ENCODE peak calls at places on chromosomes 16 and 17, in seven cellular contexts. P is NCI-H345; O is AG10803; R is memory B cell; U is Right ventricle myocardium superior; S is hippocampal formation; D is activated CD4-positive, alpha-beta T cell treated with anti-CD3 and anti-CD28 coated beads, Interleukin-2, amount 50 U/mL, for 48 hours. W is an unnamed sample.

GRCh38 chr16:57525761-57526160 is 10.6 kb downstream of the CCDC102A start:
- DNase-seq in P (no peak), O (no peak), R (no peak), U (peak; percentile 27), S (no peak), D (no peak), W (no peak)

GRCh38 chr17:59513934-59514841 is 51.2 kb upstream of the DHX40 start:
- DNase-seq in P (peak; percentile 98), O (peak; percentile 66), R (no peak), U (peak; percentile 93), S (peak; percentile 29), D (no peak), W (peak; percentile 96)

GRCh38 chr16:79651363-79651762 is 50.8 kb upstream of the MAF start:
- DNase-seq in P (no peak), O (peak; percentile 29), R (no peak), U (peak; percentile 61), S (peak; percentile 51), D (no peak), W (no peak)

GRCh38 chr16:85428168-85428898 is 184.8 kb upstream of the GSE1 start:
- DNase-seq in P (no peak), O (no peak), R (peak; percentile 39), U (peak; percentile 67), S (no peak), D (peak; percentile 56), W (no peak)

GRCh38 chr17:39132192-39132600 is 19.2 kb downstream of the PLXDC1 start:
- DNase-seq in P (no peak), O (peak; percentile 89), R (no peak), U (peak; percentile 55), S (no peak), D (no peak), W (no peak)

GRCh38 chr17:34291721-34292348 is 6.3 kb downstream of the CCL11 start:
- DNase-seq in P (no peak), O (no peak), R (no peak), U (no peak), S (no peak), D (no peak), W (no peak)

GRCh38 chr16:68074850-68075249 is 10.3 kb upstream of the NFATC3 start:
- DNase-seq in P (no peak), O (no peak), R (peak; percentile 86), U (no peak), S (no peak), D (peak; percentile 48), W (no peak)

GRCh38 chr16:30122621-30123160 is 329 bp downstream of the MAPK3 start:
- DNase-seq in P (peak; percentile 62), O (no peak), R (peak; percentile 5), U (no peak), S (no peak), D (no peak), W (no peak)

GRCh38 chr16:3762080-3762750 is 44.9 kb upstream of the TRAP1 start:
- DNase-seq in P (no peak), O (no peak), R (no peak), U (no peak), S (peak; percentile 11), D (no peak), W (no peak)

GRCh38 chr17:350706-351435 is 1.7 kb downstream of the RPH3AL start:
- DNase-seq in P (no peak), O (peak; percentile 79), R (no peak), U (peak; percentile 87), S (peak; percentile 46), D (no peak), W (no peak)

GRCh38 chr17:17840751-17841591 is 4.2 kb upstream of the SREBF1 start:
- DNase-seq in P (peak; percentile 54), O (peak; percentile 51), R (no peak), U (no peak), S (peak; percentile 80), D (no peak), W (peak; percentile 81)

GRCh38 chr17:2602597-2603017 is 9.2 kb downstream of the PAFAH1B1 start:
- DNase-seq in P (peak; percentile 31), O (no peak), R (no peak), U (no peak), S (no peak), D (no peak), W (no peak)

GRCh38 chr17:4505187-4505586 is 6.5 kb downstream of the SPNS2 start:
- DNase-seq in P (no peak), O (no peak), R (no peak), U (no peak), S (no peak), D (no peak), W (no peak)

GRCh38 chr16:66194866-66195265 is 171.6 kb upstream of the CDH5 start:
- DNase-seq in P (no peak), O (no peak), R (no peak), U (no peak), S (no peak), D (no peak), W (no peak)

GRCh38 chr16:14324581-14324980 is 253.5 kb downstream of the MRTFB start:
- DNase-seq in P (no peak), O (peak; percentile 54), R (no peak), U (no peak), S (no peak), D (no peak), W (peak; percentile 1)

GRCh38 chr16:67015317-67015731 is 13.6 kb upstream of the CBFB start:
- DNase-seq in P (no peak), O (no peak), R (no peak), U (no peak), S (no peak), D (no peak), W (no peak)

GRCh38 chr17:17781591-17782424 is 55.0 kb downstream of the SREBF1 start:
- DNase-seq in P (peak; percentile 77), O (peak; percentile 43), R (no peak), U (peak; percentile 86), S (peak; percentile 82), D (peak; percentile 22), W (peak; percentile 83)

GRCh38 chr17:11932337-11932898 is 64.9 kb downstream of the ZNF18 start:
- DNase-seq in P (no peak), O (no peak), R (no peak), U (no peak), S (no peak), D (no peak), W (no peak)

GRCh38 chr17:34386925-34387550 is 24.0 kb upstream of the CCL1 start:
- DNase-seq in P (no peak), O (no peak), R (no peak), U (no peak), S (peak; percentile 23), D (no peak), W (no peak)

GRCh38 chr17:15963670-15964110 is 18.8 kb downstream of the ADORA2B start:
- DNase-seq in P (no peak), O (no peak), R (no peak), U (no peak), S (no peak), D (no peak), W (no peak)

GRCh38 chr17:31060814-31061550 is 33.8 kb upstream of the NF1 start:
- DNase-seq in P (no peak), O (no peak), R (no peak), U (no peak), S (no peak), D (no peak), W (no peak)

GRCh38 chr16:85720319-85720637 is 30.6 kb downstream of the C16orf74 start:
- DNase-seq in P (no peak), O (peak; percentile 19), R (no peak), U (no peak), S (no peak), D (no peak), W (no peak)

GRCh38 chr16:82074019-82074558 is 39.0 kb downstream of the HSD17B2 start:
- DNase-seq in P (no peak), O (no peak), R (no peak), U (no peak), S (no peak), D (no peak), W (no peak)

GRCh38 chr17:66190738-66191606 is 961 bp downstream of the CEP112 start:
- DNase-seq in P (no peak), O (peak; percentile 56), R (no peak), U (no peak), S (no peak), D (peak; percentile 15), W (no peak)

GRCh38 chr17:27353469-27354050 is 59.6 kb downstream of the WSB1 start:
- DNase-seq in P (peak; percentile 78), O (peak; percentile 92), R (peak; percentile 84), U (peak; percentile 94), S (peak; percentile 68), D (peak; percentile 84), W (peak; percentile 76)

GRCh38 chr16:49854227-49855203 is 1.4 kb downstream of the ZNF423 start:
- DNase-seq in P (no peak), O (no peak), R (no peak), U (peak; percentile 64), S (no peak), D (no peak), W (no peak)

GRCh38 chr16:50611995-50612848 is 64.0 kb downstream of the NKD1 start:
- DNase-seq in P (no peak), O (no peak), R (no peak), U (no peak), S (no peak), D (no peak), W (no peak)

GRCh38 chr17:17675416-17675815 is 5.8 kb upstream of the RAI1 start:
- DNase-seq in P (no peak), O (no peak), R (no peak), U (no peak), S (no peak), D (no peak), W (no peak)

GRCh38 chr17:80981062-80981902 is 10.4 kb upstream of the CHMP6 start:
- DNase-seq in P (peak; percentile 38), O (no peak), R (peak; percentile 49), U (no peak), S (no peak), D (no peak), W (no peak)